ENCODE peak calls at places on chromosomes 16 and 17, in seven cellular contexts. J is H9, W is mesendoderm, X is IMR-90, I is H1, G is neuronal stem cell, A is trophoblast cell. E is an unnamed sample.

GRCh38 chr17:5816491-5816890 is 232.2 kb upstream of the NLRP1 start:
- DNase-seq in X (no peak), I (no peak), W (no peak), J (peak), G (no peak), A (no peak), E (no peak)

GRCh38 chr17:78258323-78259229 is 27.1 kb downstream of the TMEM235 start:
- DNase-seq in W (peak), G (no peak), X (peak), I (no peak), A (no peak), J (peak), E (peak)

GRCh38 chr17:16923097-16923903 is 48.6 kb downstream of the TNFRSF13B start:
- DNase-seq in J (no peak), G (no peak), W (no peak), X (no peak), A (no peak), I (no peak), E (no peak)

GRCh38 chr17:79466562-79467350 is 144.1 kb downstream of the RBFOX3 start:
- DNase-seq in G (no peak), A (no peak), W (no peak), I (no peak), J (no peak), X (no peak), E (no peak)

GRCh38 chr16:89410794-89411309 is 79.5 kb downstream of the ANKRD11 start:
- DNase-seq in I (no peak), W (no peak), G (no peak), J (no peak), X (peak), A (no peak), E (peak)

GRCh38 chr16:49442805-49443204 is 69.2 kb downstream of the C16orf78 start:
- DNase-seq in I (no peak), W (no peak), J (no peak), X (no peak), A (no peak), G (no peak), E (no peak)

GRCh38 chr16:14071576-14072271 is 605 bp downstream of the MRTFB start:
- DNase-seq in W (no peak), J (peak), G (peak), I (no peak), A (peak), X (no peak), E (peak)

GRCh38 chr16:62034236-62035114 is 1.8 kb downstream of the CDH8 start:
- DNase-seq in G (peak), A (no peak), X (no peak), W (peak), I (no peak), J (peak), E (no peak)

GRCh38 chr16:62036101-62036806 is at the start of gene CDH8:
- DNase-seq in W (peak), A (peak), G (peak), I (no peak), X (no peak), J (peak), E (no peak)

GRCh38 chr17:15341385-15341849 is at the start of gene TEKT3:
- DNase-seq in W (peak), G (peak), J (peak), X (peak), A (peak), I (peak), E (peak)

GRCh38 chr16:89052824-89053724 is 40.6 kb upstream of the ACSF3 start:
- DNase-seq in A (no peak), W (no peak), X (peak), I (no peak), J (no peak), G (no peak), E (no peak)

GRCh38 chr17:21213491-21214014 is 408 bp downstream of the TMEM11 start:
- DNase-seq in X (no peak), W (no peak), A (peak), G (no peak), J (no peak), I (no peak), E (no peak)

GRCh38 chr16:82694239-82694874 is 67.6 kb downstream of the CDH13 start:
- DNase-seq in W (no peak), I (no peak), J (no peak), A (no peak), X (peak), G (no peak), E (peak)

GRCh38 chr16:2212362-2213324 is 2.0 kb upstream of the BRICD5 start:
- DNase-seq in A (peak), W (peak), J (no peak), X (no peak), I (no peak), G (no peak), E (no peak)

GRCh38 chr16:86619263-86619935 is 41.0 kb downstream of the FOXL1 start:
- DNase-seq in I (no peak), A (no peak), X (no peak), G (no peak), W (no peak), J (peak), E (no peak)

GRCh38 chr17:4953461-4953961 is 2.6 kb downstream of the ENO3 start:
- DNase-seq in G (no peak), J (no peak), I (no peak), A (no peak), W (no peak), X (peak), E (no peak)

GRCh38 chr17:38568845-38569510 is 36.8 kb downstream of the SRCIN1 start:
- DNase-seq in G (no peak), A (no peak), J (no peak), W (no peak), I (no peak), X (no peak), E (no peak)

GRCh38 chr16:35733278-35733965 is 2274.0 kb downstream of the TP53TG3F start:
- DNase-seq in J (no peak), X (no peak), G (no peak), A (no peak), I (no peak), W (no peak), E (no peak)

GRCh38 chr17:59440757-59441458 is 109.5 kb downstream of the YPEL2 start:
- DNase-seq in A (peak), G (peak), X (peak), J (peak), W (peak), I (peak), E (peak)

GRCh38 chr16:50152807-50153647 is at the start of gene TENT4B:
- DNase-seq in X (peak), J (peak), W (peak), A (peak), I (peak), G (peak), E (peak)

GRCh38 chr17:64707077-64707591 is 45.0 kb upstream of the SMURF2 start:
- DNase-seq in X (peak), G (no peak), J (peak), A (peak), I (peak), W (peak), E (peak)

GRCh38 chr16:333406-334094 is 19.0 kb downstream of the AXIN1 start:
- DNase-seq in G (no peak), I (no peak), A (peak), J (no peak), W (no peak), X (no peak), E (no peak)

GRCh38 chr16:69537706-69538080 is 28.1 kb upstream of the NFAT5 start:
- DNase-seq in G (no peak), I (no peak), A (no peak), J (no peak), W (no peak), X (no peak), E (no peak)

GRCh38 chr17:27455569-27455913 is 707 bp upstream of the KSR1 start:
- DNase-seq in J (no peak), X (no peak), A (no peak), I (no peak), W (no peak), G (no peak), E (no peak)

GRCh38 chr16:89863741-89864391 is 9.5 kb upstream of the TCF25 start:
- DNase-seq in J (no peak), A (peak), W (peak), X (peak), I (no peak), G (no peak), E (no peak)

GRCh38 chr17:7560172-7561027 is 1.3 kb upstream of the SENP3 start:
- DNase-seq in I (no peak), X (peak), G (peak), W (peak), J (peak), A (peak), E (peak)

GRCh38 chr17:4721203-4722135 is 9.8 kb upstream of the MED11 start:
- DNase-seq in A (no peak), W (no peak), J (no peak), I (no peak), G (no peak), X (peak), E (no peak)

GRCh38 chr17:50501054-50501453 is 7.2 kb upstream of the MYCBPAP start:
- DNase-seq in X (no peak), A (no peak), G (no peak), J (no peak), I (no peak), W (peak), E (no peak)

GRCh38 chr17:45114117-45114932 is 18.0 kb downstream of the PLCD3 start:
- DNase-seq in J (no peak), A (peak), X (no peak), I (no peak), G (no peak), W (no peak), E (no peak)

GRCh38 chr16:49168146-49168545 is 113.5 kb downstream of the CBLN1 start:
- DNase-seq in I (no peak), X (no peak), W (no peak), G (no peak), A (no peak), J (no peak), E (no peak)

GRCh38 chr17:42775534-42776098 is 2.4 kb downstream of the VPS25 start:
- DNase-seq in I (no peak), X (peak), W (peak), A (no peak), J (no peak), G (no peak), E (peak)

GRCh38 chr16:81185416-81185815 is 53.1 kb upstream of the BCO1 start:
- DNase-seq in I (no peak), A (no peak), X (no peak), G (no peak), W (no peak), J (no peak), E (no peak)

GRCh38 chr17:47844814-47845453 is 3.9 kb upstream of the SCRN2 start:
- DNase-seq in X (peak), J (no peak), W (no peak), I (no peak), A (no peak), G (no peak), E (peak)

GRCh38 chr17:20995164-20995872 is 47.5 kb downstream of the USP22 start:
- DNase-seq in I (no peak), G (no peak), A (no peak), J (no peak), X (no peak), W (no peak), E (no peak)

GRCh38 chr16:48617711-48618148 is 7.8 kb upstream of the N4BP1 start:
- DNase-seq in J (no peak), W (no peak), G (no peak), A (no peak), X (peak), I (no peak), E (no peak)

GRCh38 chr17:37365589-37365988 is 10.2 kb upstream of the C17orf78 start:
- DNase-seq in X (no peak), J (no peak), W (no peak), G (no peak), A (no peak), I (no peak), E (no peak)

DNA sequence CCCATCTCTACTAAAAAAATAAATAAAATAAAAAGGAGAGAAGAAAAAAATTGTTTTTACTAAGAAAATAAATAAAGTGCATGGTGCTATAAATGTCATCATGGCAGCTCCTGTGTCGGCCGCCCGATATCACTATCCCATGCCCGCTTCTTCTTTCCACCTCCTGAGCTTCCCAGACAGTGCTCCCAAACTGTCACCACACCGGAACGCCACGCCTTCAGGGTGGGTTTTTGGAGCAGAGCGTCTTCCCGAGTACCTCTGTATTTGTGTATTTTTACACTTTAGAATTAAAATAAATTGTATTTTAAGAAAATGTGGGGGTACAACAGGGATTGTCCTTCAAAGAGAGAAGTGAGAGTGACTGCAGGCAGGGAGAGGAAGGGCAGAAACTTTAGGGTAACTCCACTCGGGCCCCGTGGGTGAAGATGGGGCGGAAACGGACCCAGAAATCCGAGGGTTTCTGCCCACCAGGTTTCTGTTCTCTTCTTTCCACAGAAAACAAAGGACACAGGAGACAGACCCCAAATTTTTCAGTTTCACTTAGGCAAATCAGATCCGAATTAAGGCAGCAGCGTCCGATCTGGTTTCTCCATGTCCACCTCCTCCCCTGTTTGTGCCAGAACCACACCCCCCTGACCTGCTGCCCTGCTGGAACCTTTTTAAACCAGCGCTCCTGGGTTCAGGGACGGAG is 3.6 kb upstream of the ITGAX start:
- DNase-seq in G (no peak), X (no peak), J (no peak), A (no peak), W (no peak), I (no peak), E (no peak)
- H4K8ac ChIP-seq in G (no peak), X (no peak), J (no peak), A (no peak), W (no peak), I (no peak), E (no peak)

DNA sequence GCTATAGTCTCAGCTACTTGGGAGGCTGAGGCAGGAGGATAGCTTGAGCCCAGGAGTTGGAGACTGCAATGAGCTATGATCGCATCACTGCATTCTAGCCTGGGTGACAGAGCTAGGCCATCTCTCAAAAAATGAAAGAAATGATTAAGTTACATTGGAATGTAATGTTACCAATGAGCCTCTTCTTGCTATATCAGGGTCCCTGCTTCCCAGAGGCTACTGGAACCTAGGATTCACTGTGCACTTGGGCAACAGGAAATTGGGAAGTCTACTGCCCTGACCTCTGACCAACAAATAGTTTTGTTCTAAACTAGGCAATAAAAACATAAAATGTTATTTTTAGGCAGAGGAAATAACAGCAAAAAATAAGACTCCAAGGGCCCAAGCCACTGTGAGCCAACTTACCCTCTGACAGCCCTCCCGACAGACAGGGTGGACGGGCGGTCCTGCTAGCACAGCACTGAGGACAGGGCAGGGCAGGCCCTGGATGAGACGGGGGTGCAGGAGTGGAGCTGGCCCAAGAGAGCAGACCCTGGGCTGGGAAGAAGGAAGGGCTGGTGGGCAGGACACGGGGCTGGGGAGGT is 27.5 kb downstream of the NSMCE1 start:
- DNase-seq in X (peak), G (no peak), W (no peak), I (no peak), A (no peak), J (no peak), E (peak)
- H3K27ac ChIP-seq in X (peak), G (no peak), W (no peak), I (no peak), A (no peak), J (no peak), E (peak)

GRCh38 chr16:74792225-74792624 is 17.6 kb upstream of the FA2H start:
- DNase-seq in I (no peak), J (no peak), G (no peak), X (no peak), A (no peak), W (no peak), E (no peak)
- H4K8ac ChIP-seq in I (no peak), J (no peak), G (no peak), X (no peak), A (no peak), W (no peak), E (no peak)

GRCh38 chr16:30758988-30759461 is 2.8 kb downstream of the CFAP119 start:
- DNase-seq in I (no peak), X (no peak), W (no peak), A (no peak), G (no peak), J (no peak), E (no peak)
- H3K27ac ChIP-seq in I (no peak), X (no peak), W (no peak), A (no peak), G (no peak), J (no peak), E (no peak)

DNA sequence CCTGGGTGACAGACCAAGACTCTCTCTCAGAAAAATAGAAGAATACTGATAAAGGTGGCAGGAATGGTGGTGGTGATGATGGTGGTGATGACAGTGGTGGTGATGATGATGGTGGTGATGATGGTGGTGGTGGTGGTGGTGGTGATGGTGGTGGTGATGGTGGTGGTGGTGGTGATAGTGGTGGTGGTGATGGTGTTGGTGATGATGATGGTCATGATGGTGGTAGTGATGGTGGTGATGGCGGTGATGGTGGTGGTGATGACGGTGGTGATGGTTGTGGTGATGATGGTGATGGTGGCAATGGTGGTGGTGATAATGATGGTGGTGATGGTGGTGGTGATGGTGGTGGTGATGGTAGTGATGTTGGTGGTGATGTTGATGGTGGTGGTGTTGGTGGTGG is 18.0 kb upstream of the CIITA start:
- DNase-seq in G (no peak), A (no peak), X (no peak), I (no peak), J (no peak), W (no peak), E (no peak)
- H4K8ac ChIP-seq in G (no peak), A (no peak), X (no peak), I (no peak), J (peak), W (no peak), E (no peak)

GRCh38 chr16:20107086-20107485 is 33.4 kb upstream of the GPR139 start:
- DNase-seq in W (peak), X (no peak), J (no peak), G (no peak), I (no peak), A (no peak), E (no peak)
- H3K27ac ChIP-seq in W (no peak), X (no peak), J (no peak), G (no peak), I (no peak), A (no peak), E (no peak)

GRCh38 chr16:57636184-57636583 is 7.8 kb downstream of the ADGRG1 start:
- DNase-seq in I (no peak), X (no peak), J (no peak), A (no peak), W (no peak), G (no peak), E (no peak)

GRCh38 chr16:57638381-57638780 is 10.0 kb downstream of the ADGRG1 start:
- DNase-seq in W (no peak), X (no peak), G (no peak), J (no peak), A (no peak), I (no peak), E (no peak)

GRCh38 chr16:57637965-57638364 is 9.5 kb downstream of the ADGRG1 start:
- DNase-seq in W (no peak), I (no peak), A (no peak), G (no peak), J (no peak), X (no peak), E (no peak)

GRCh38 chr16:57637424-57637823 is 9.0 kb downstream of the ADGRG1 start:
- DNase-seq in J (no peak), X (no peak), I (no peak), W (no peak), A (no peak), G (peak), E (no peak)

GRCh38 chr16:57637020-57637419 is 8.6 kb downstream of the ADGRG1 start:
- DNase-seq in X (no peak), A (no peak), J (no peak), W (no peak), I (no peak), G (no peak), E (no peak)
- H4K8ac ChIP-seq in X (no peak), A (no peak), J (no peak), W (no peak), I (no peak), G (peak), E (no peak)